ENCODE peak calls at places on chromosome 14, in nine cellular contexts. L is fibroblast of lung, E is WERI-Rb-1, M is SK-N-SH, K is heart right ventricle, U is psoas muscle, A is tibial artery, F is lower lobe of right lung, O is AG04450. W is an unnamed sample.

GRCh38 chr14:56294125-56294524 is 175.9 kb downstream of the PELI2 start:
- DNase-seq in L (no peak), E (no peak), M (no peak), K (no peak), U (no peak), A (no peak), F (no peak), O (no peak), W (no peak)

GRCh38 chr14:94421316-94421715 is 31.3 kb downstream of the SERPINA11 start:
- DNase-seq in L (no peak), E (no peak), M (no peak), K (no peak), U (no peak), A (no peak), F (no peak), O (no peak), W (no peak)

GRCh38 chr14:56412453-56413434 is 166.9 kb upstream of the TMEM260 start:
- DNase-seq in L (no peak), E (no peak), M (no peak), K (no peak), U (no peak), A (no peak), F (no peak), O (no peak), W (no peak)

GRCh38 chr14:51533877-51534553 is 117.7 kb upstream of the FRMD6 start:
- DNase-seq in L (no peak), E (no peak), M (no peak), K (no peak), U (no peak), A (no peak), F (no peak), O (no peak), W (no peak)

GRCh38 chr14:101721951-101722661 is 39.4 kb upstream of the PPP2R5C start:
- DNase-seq in L (no peak), E (no peak), M (no peak), K (peak; percentile 29), U (peak; percentile 53), A (no peak), F (no peak), O (no peak), W (no peak)

GRCh38 chr14:77648520-77649200 is 32.2 kb upstream of the SPTLC2 start:
- DNase-seq in L (no peak), E (no peak), M (no peak), K (no peak), U (no peak), A (no peak), F (no peak), O (no peak), W (no peak)

GRCh38 chr14:57974896-57975295 is 109.0 kb upstream of the SLC35F4 start:
- DNase-seq in L (no peak), E (no peak), M (no peak), K (no peak), U (no peak), A (no peak), F (no peak), O (no peak), W (no peak)

GRCh38 chr14:74539503-74539902 is 45.9 kb downstream of the ISCA2 start:
- DNase-seq in L (no peak), E (no peak), M (no peak), K (no peak), U (peak; percentile 35), A (no peak), F (no peak), O (no peak), W (no peak)

GRCh38 chr14:69459122-69459521 is 25.4 kb upstream of the PLEKHD1 start:
- DNase-seq in L (no peak), E (no peak), M (no peak), K (no peak), U (no peak), A (no peak), F (no peak), O (no peak), W (no peak)

GRCh38 chr14:89252887-89253532 is 164.0 kb downstream of the FOXN3 start:
- DNase-seq in L (peak; percentile 28), E (peak; percentile 35), M (peak; percentile 21), K (no peak), U (peak; percentile 61), A (peak; percentile 38), F (no peak), O (no peak), W (peak; percentile 77)

GRCh38 chr14:45252356-45253069 is 489 bp downstream of the MIS18BP1 start:
- DNase-seq in L (no peak), E (no peak), M (peak; percentile 6), K (no peak), U (no peak), A (no peak), F (no peak), O (no peak), W (no peak)

GRCh38 chr14:102951799-102952198 is 29.3 kb downstream of the AMN start:
- DNase-seq in L (no peak), E (no peak), M (no peak), K (no peak), U (no peak), A (no peak), F (no peak), O (no peak), W (no peak)

GRCh38 chr14:106174206-106174605 is 647.8 kb downstream of the TMEM121 start:
- DNase-seq in L (no peak), E (no peak), M (no peak), K (no peak), U (no peak), A (no peak), F (no peak), O (no peak), W (no peak)

GRCh38 chr14:90288646-90289355 is 32.4 kb downstream of the PSMC1 start:
- DNase-seq in L (peak; percentile 38), E (peak; percentile 43), M (no peak), K (peak; percentile 58), U (no peak), A (no peak), F (no peak), O (no peak), W (no peak)

GRCh38 chr14:64741961-64742360 is 37.7 kb downstream of the PLEKHG3 start:
- DNase-seq in L (no peak), E (no peak), M (no peak), K (no peak), U (no peak), A (no peak), F (no peak), O (no peak), W (no peak)

GRCh38 chr14:64741200-64741599 is 37.0 kb downstream of the PLEKHG3 start:
- DNase-seq in L (no peak), E (no peak), M (no peak), K (no peak), U (no peak), A (no peak), F (no peak), O (no peak), W (no peak)

GRCh38 chr14:64746298-64747250 is 42.4 kb downstream of the PLEKHG3 start:
- DNase-seq in L (no peak), E (no peak), M (no peak), K (no peak), U (no peak), A (no peak), F (no peak), O (no peak), W (no peak)

GRCh38 chr14:64745511-64746041 is 41.4 kb downstream of the PLEKHG3 start:
- DNase-seq in L (peak; percentile 28), E (no peak), M (no peak), K (no peak), U (peak; percentile 66), A (peak; percentile 49), F (no peak), O (no peak), W (no peak)

GRCh38 chr14:64743061-64743460 is 38.8 kb downstream of the PLEKHG3 start:
- DNase-seq in L (no peak), E (no peak), M (no peak), K (no peak), U (no peak), A (no peak), F (no peak), O (no peak), W (no peak)
- H3K27ac ChIP-seq in L (no peak overlapping the region), E (no peak overlapping the region), M (no peak overlapping the region), K (no peak overlapping the region), U (no peak overlapping the region), A (peak overlapping the region; percentile 71), F (no peak overlapping the region), O (no peak overlapping the region), W (no peak overlapping the region)

GRCh38 chr14:36020120-36021029 is 156.1 kb downstream of the PTCSC3 start:
- DNase-seq in L (no peak), E (no peak), M (no peak), K (no peak), U (no peak), A (no peak), F (no peak), O (no peak), W (no peak)
- H3K27ac ChIP-seq in L (no peak overlapping the region), E (no peak overlapping the region), M (no peak overlapping the region), K (no peak overlapping the region), U (no peak overlapping the region), A (no peak overlapping the region), F (no peak overlapping the region), O (no peak overlapping the region), W (no peak overlapping the region)

GRCh38 chr14:34129927-34130552 is 179.2 kb upstream of the EGLN3 start:
- DNase-seq in L (no peak), E (no peak), M (no peak), K (no peak), U (no peak), A (no peak), F (no peak), O (no peak), W (no peak)
- H3K27ac ChIP-seq in L (no peak overlapping the region), E (no peak overlapping the region), M (no peak overlapping the region), K (no peak overlapping the region), U (peak overlapping the region; percentile 85), A (no peak overlapping the region), F (no peak overlapping the region), O (no peak overlapping the region), W (no peak overlapping the region)

GRCh38 chr14:93030761-93031160 is 85.0 kb downstream of the ITPK1 start:
- DNase-seq in L (no peak), E (no peak), M (no peak), K (no peak), U (no peak), A (no peak), F (no peak), O (no peak), W (no peak)

GRCh38 chr14:93027810-93028723 is 87.7 kb downstream of the ITPK1 start:
- DNase-seq in L (no peak), E (no peak), M (no peak), K (no peak), U (peak; percentile 13), A (no peak), F (no peak), O (no peak), W (no peak)

GRCh38 chr14:93029911-93030555 is 85.7 kb downstream of the ITPK1 start:
- DNase-seq in L (no peak), E (no peak), M (no peak), K (no peak), U (no peak), A (no peak), F (no peak), O (no peak), W (no peak)

GRCh38 chr14:93029417-93029816 is 86.3 kb downstream of the ITPK1 start:
- DNase-seq in L (no peak), E (no peak), M (no peak), K (no peak), U (no peak), A (no peak), F (no peak), O (no peak), W (no peak)

DNA sequence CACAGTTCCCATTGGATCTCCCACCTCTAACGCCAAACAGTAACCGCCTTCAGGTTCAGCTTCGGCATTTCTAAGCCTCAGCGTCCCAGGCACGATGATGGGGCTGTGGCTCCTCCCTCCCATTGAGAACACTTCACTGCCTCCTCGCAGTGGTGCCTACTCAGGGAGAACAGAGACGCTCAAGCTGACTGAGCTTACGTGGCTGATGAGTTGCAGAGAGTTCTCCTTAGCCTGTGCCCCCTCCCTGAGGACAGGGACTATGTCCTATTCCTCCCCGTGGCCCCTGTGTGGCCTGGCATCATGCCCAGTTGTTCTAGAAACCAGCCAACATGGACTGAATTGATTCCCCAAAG is 87.0 kb downstream of the ITPK1 start:
- DNase-seq in L (no peak), E (no peak), M (no peak), K (no peak), U (no peak), A (no peak), F (no peak), O (no peak), W (no peak)
- H3K27ac ChIP-seq in L (no peak overlapping the region), E (no peak overlapping the region), M (no peak overlapping the region), K (no peak overlapping the region), U (no peak overlapping the region), A (no peak overlapping the region), F (no peak overlapping the region), O (no peak overlapping the region), W (no peak overlapping the region)